ENCODE peak calls at places on chromosomes 4 and X, in ten cellular contexts. One of them, this sample, is unnamed.
A peak's percentile ranks its signal among the peaks of the same experiment; 100 is the strongest.

GRCh38 chrX:70096052-70096451 is 33.8 kb downstream of the OTUD6A start:
- DNase-seq in stimulated activated CD8-positive, alpha-beta memory T cell treated with anti-CD3 and anti-CD28 coated beads, Interleukin-7, amount 100 ng/mL, for 24 hours: no peak
- DNase-seq in COR-L47: no peak
- DNase-seq in NCI-H1417 treated with DMSO at 0.1 percent for 48 hours: no peak
- DNase-seq in mesendoderm: peak; percentile 53
- DNase-seq in hippocampal formation: no peak
- DNase-seq in iPS-NIHi11: peak; percentile 21
- DNase-seq in stimulated activated CD4-positive, alpha-beta T cell treated with anti-CD3 and anti-CD28 coated beads, Interleukin-12 subunit alpha, Interleukin-12 subunit beta, amount 100 ng/mL, for 4 hours: no peak
- DNase-seq in adipocyte: no peak
- DNase-seq in frontal cortex: no peak
- DNase-seq in this sample: peak; percentile 2

GRCh38 chr4:2793920-2794706 is 1.2 kb downstream of the SH3BP2 start:
- DNase-seq in stimulated activated CD8-positive, alpha-beta memory T cell treated with anti-CD3 and anti-CD28 coated beads, Interleukin-7, amount 100 ng/mL, for 24 hours: no peak
- DNase-seq in stimulated activated CD4-positive, alpha-beta T cell treated with anti-CD3 and anti-CD28 coated beads, Interleukin-12 subunit alpha, Interleukin-12 subunit beta, amount 100 ng/mL, for 4 hours: no peak
- DNase-seq in mesendoderm: peak; percentile 45
- DNase-seq in NCI-H1417 treated with DMSO at 0.1 percent for 48 hours: no peak
- DNase-seq in COR-L47: no peak
- DNase-seq in frontal cortex: no peak
- DNase-seq in adipocyte: peak; percentile 47
- DNase-seq in iPS-NIHi11: no peak
- DNase-seq in hippocampal formation: no peak
- DNase-seq in this sample: peak; percentile 12

GRCh38 chr4:164571593-164572385 is 182.1 kb upstream of the SMIM31 start:
- DNase-seq in COR-L47: no peak
- DNase-seq in NCI-H1417 treated with DMSO at 0.1 percent for 48 hours: no peak
- DNase-seq in stimulated activated CD4-positive, alpha-beta T cell treated with anti-CD3 and anti-CD28 coated beads, Interleukin-12 subunit alpha, Interleukin-12 subunit beta, amount 100 ng/mL, for 4 hours: no peak
- DNase-seq in mesendoderm: peak; percentile 78
- DNase-seq in iPS-NIHi11: no peak
- DNase-seq in hippocampal formation: no peak
- DNase-seq in stimulated activated CD8-positive, alpha-beta memory T cell treated with anti-CD3 and anti-CD28 coated beads, Interleukin-7, amount 100 ng/mL, for 24 hours: no peak
- DNase-seq in frontal cortex: no peak
- DNase-seq in adipocyte: no peak
- DNase-seq in this sample: no peak

GRCh38 chr4:81214518-81215218 is 354 bp downstream of the PRKG2 start:
- DNase-seq in stimulated activated CD8-positive, alpha-beta memory T cell treated with anti-CD3 and anti-CD28 coated beads, Interleukin-7, amount 100 ng/mL, for 24 hours: no peak
- DNase-seq in COR-L47: peak; percentile 43
- DNase-seq in adipocyte: peak; percentile 68
- DNase-seq in stimulated activated CD4-positive, alpha-beta T cell treated with anti-CD3 and anti-CD28 coated beads, Interleukin-12 subunit alpha, Interleukin-12 subunit beta, amount 100 ng/mL, for 4 hours: no peak
- DNase-seq in hippocampal formation: no peak
- DNase-seq in frontal cortex: no peak
- DNase-seq in iPS-NIHi11: peak; percentile 59
- DNase-seq in mesendoderm: peak; percentile 57
- DNase-seq in NCI-H1417 treated with DMSO at 0.1 percent for 48 hours: no peak
- DNase-seq in this sample: peak; percentile 46

GRCh38 chr4:46445689-46446339 is 55.9 kb upstream of the GABRA2 start:
- DNase-seq in frontal cortex: no peak
- DNase-seq in COR-L47: no peak
- DNase-seq in iPS-NIHi11: no peak
- DNase-seq in mesendoderm: no peak
- DNase-seq in stimulated activated CD8-positive, alpha-beta memory T cell treated with anti-CD3 and anti-CD28 coated beads, Interleukin-7, amount 100 ng/mL, for 24 hours: no peak
- DNase-seq in hippocampal formation: no peak
- DNase-seq in stimulated activated CD4-positive, alpha-beta T cell treated with anti-CD3 and anti-CD28 coated beads, Interleukin-12 subunit alpha, Interleukin-12 subunit beta, amount 100 ng/mL, for 4 hours: no peak
- DNase-seq in adipocyte: no peak
- DNase-seq in NCI-H1417 treated with DMSO at 0.1 percent for 48 hours: no peak
- DNase-seq in this sample: no peak

GRCh38 chrX:33339219-33339618 is 127.9 kb upstream of the DMD start:
- DNase-seq in stimulated activated CD4-positive, alpha-beta T cell treated with anti-CD3 and anti-CD28 coated beads, Interleukin-12 subunit alpha, Interleukin-12 subunit beta, amount 100 ng/mL, for 4 hours: no peak
- DNase-seq in COR-L47: peak; percentile 15
- DNase-seq in iPS-NIHi11: no peak
- DNase-seq in hippocampal formation: no peak
- DNase-seq in NCI-H1417 treated with DMSO at 0.1 percent for 48 hours: peak; percentile 67
- DNase-seq in mesendoderm: peak; percentile 3
- DNase-seq in frontal cortex: no peak
- DNase-seq in adipocyte: no peak
- DNase-seq in stimulated activated CD8-positive, alpha-beta memory T cell treated with anti-CD3 and anti-CD28 coated beads, Interleukin-7, amount 100 ng/mL, for 24 hours: no peak
- DNase-seq in this sample: no peak

GRCh38 chrX:101097546-101098453 is at the start of gene CENPI:
- DNase-seq in hippocampal formation: peak; percentile 74
- DNase-seq in stimulated activated CD8-positive, alpha-beta memory T cell treated with anti-CD3 and anti-CD28 coated beads, Interleukin-7, amount 100 ng/mL, for 24 hours: peak; percentile 74
- DNase-seq in iPS-NIHi11: peak; percentile 93
- DNase-seq in COR-L47: peak; percentile 87
- DNase-seq in frontal cortex: peak; percentile 76
- DNase-seq in NCI-H1417 treated with DMSO at 0.1 percent for 48 hours: peak; percentile 72
- DNase-seq in stimulated activated CD4-positive, alpha-beta T cell treated with anti-CD3 and anti-CD28 coated beads, Interleukin-12 subunit alpha, Interleukin-12 subunit beta, amount 100 ng/mL, for 4 hours: peak; percentile 82
- DNase-seq in adipocyte: peak; percentile 93
- DNase-seq in mesendoderm: peak; percentile 95
- DNase-seq in this sample: peak; percentile 94

GRCh38 chr4:41509411-41510008 is 28.4 kb upstream of the LIMCH1 start:
- DNase-seq in stimulated activated CD4-positive, alpha-beta T cell treated with anti-CD3 and anti-CD28 coated beads, Interleukin-12 subunit alpha, Interleukin-12 subunit beta, amount 100 ng/mL, for 4 hours: no peak
- DNase-seq in iPS-NIHi11: no peak
- DNase-seq in mesendoderm: no peak
- DNase-seq in hippocampal formation: peak; percentile 44
- DNase-seq in stimulated activated CD8-positive, alpha-beta memory T cell treated with anti-CD3 and anti-CD28 coated beads, Interleukin-7, amount 100 ng/mL, for 24 hours: no peak
- DNase-seq in adipocyte: no peak
- DNase-seq in COR-L47: peak; percentile 40
- DNase-seq in frontal cortex: no peak
- DNase-seq in NCI-H1417 treated with DMSO at 0.1 percent for 48 hours: no peak
- DNase-seq in this sample: no peak

GRCh38 chr4:71230613-71231012 is 108.2 kb upstream of the SLC4A4 start:
- DNase-seq in stimulated activated CD4-positive, alpha-beta T cell treated with anti-CD3 and anti-CD28 coated beads, Interleukin-12 subunit alpha, Interleukin-12 subunit beta, amount 100 ng/mL, for 4 hours: no peak
- DNase-seq in iPS-NIHi11: no peak
- DNase-seq in hippocampal formation: no peak
- DNase-seq in NCI-H1417 treated with DMSO at 0.1 percent for 48 hours: no peak
- DNase-seq in COR-L47: no peak
- DNase-seq in adipocyte: no peak
- DNase-seq in mesendoderm: no peak
- DNase-seq in frontal cortex: no peak
- DNase-seq in stimulated activated CD8-positive, alpha-beta memory T cell treated with anti-CD3 and anti-CD28 coated beads, Interleukin-7, amount 100 ng/mL, for 24 hours: no peak
- DNase-seq in this sample: no peak

GRCh38 chr4:2451036-2451520 is 17.8 kb upstream of the RNF4 start:
- DNase-seq in stimulated activated CD4-positive, alpha-beta T cell treated with anti-CD3 and anti-CD28 coated beads, Interleukin-12 subunit alpha, Interleukin-12 subunit beta, amount 100 ng/mL, for 4 hours: no peak
- DNase-seq in COR-L47: no peak
- DNase-seq in hippocampal formation: no peak
- DNase-seq in iPS-NIHi11: no peak
- DNase-seq in NCI-H1417 treated with DMSO at 0.1 percent for 48 hours: no peak
- DNase-seq in adipocyte: no peak
- DNase-seq in mesendoderm: no peak
- DNase-seq in stimulated activated CD8-positive, alpha-beta memory T cell treated with anti-CD3 and anti-CD28 coated beads, Interleukin-7, amount 100 ng/mL, for 24 hours: no peak
- DNase-seq in frontal cortex: no peak
- DNase-seq in this sample: no peak

GRCh38 chrX:72271091-72271490 is 6.0 kb downstream of the RPS4X start:
- DNase-seq in iPS-NIHi11: no peak
- DNase-seq in frontal cortex: no peak
- DNase-seq in stimulated activated CD4-positive, alpha-beta T cell treated with anti-CD3 and anti-CD28 coated beads, Interleukin-12 subunit alpha, Interleukin-12 subunit beta, amount 100 ng/mL, for 4 hours: no peak
- DNase-seq in stimulated activated CD8-positive, alpha-beta memory T cell treated with anti-CD3 and anti-CD28 coated beads, Interleukin-7, amount 100 ng/mL, for 24 hours: no peak
- DNase-seq in COR-L47: no peak
- DNase-seq in mesendoderm: no peak
- DNase-seq in adipocyte: no peak
- DNase-seq in hippocampal formation: no peak
- DNase-seq in NCI-H1417 treated with DMSO at 0.1 percent for 48 hours: no peak
- DNase-seq in this sample: no peak

GRCh38 chrX:68504237-68504636 is 5.4 kb downstream of the YIPF6 start:
- DNase-seq in mesendoderm: no peak
- DNase-seq in adipocyte: no peak
- DNase-seq in hippocampal formation: no peak
- DNase-seq in iPS-NIHi11: no peak
- DNase-seq in stimulated activated CD8-positive, alpha-beta memory T cell treated with anti-CD3 and anti-CD28 coated beads, Interleukin-7, amount 100 ng/mL, for 24 hours: no peak
- DNase-seq in stimulated activated CD4-positive, alpha-beta T cell treated with anti-CD3 and anti-CD28 coated beads, Interleukin-12 subunit alpha, Interleukin-12 subunit beta, amount 100 ng/mL, for 4 hours: peak; percentile 31
- DNase-seq in frontal cortex: no peak
- DNase-seq in NCI-H1417 treated with DMSO at 0.1 percent for 48 hours: no peak
- DNase-seq in COR-L47: no peak
- DNase-seq in this sample: no peak

GRCh38 chr4:159366966-159367365 is 264.1 kb downstream of the RAPGEF2 start:
- DNase-seq in hippocampal formation: no peak
- DNase-seq in NCI-H1417 treated with DMSO at 0.1 percent for 48 hours: no peak
- DNase-seq in COR-L47: no peak
- DNase-seq in stimulated activated CD8-positive, alpha-beta memory T cell treated with anti-CD3 and anti-CD28 coated beads, Interleukin-7, amount 100 ng/mL, for 24 hours: no peak
- DNase-seq in frontal cortex: no peak
- DNase-seq in mesendoderm: peak; percentile 16
- DNase-seq in iPS-NIHi11: no peak
- DNase-seq in adipocyte: peak; percentile 10
- DNase-seq in stimulated activated CD4-positive, alpha-beta T cell treated with anti-CD3 and anti-CD28 coated beads, Interleukin-12 subunit alpha, Interleukin-12 subunit beta, amount 100 ng/mL, for 4 hours: no peak
- DNase-seq in this sample: no peak

GRCh38 chr4:111204807-111205206 is 581.9 kb upstream of the PITX2 start:
- DNase-seq in iPS-NIHi11: no peak
- DNase-seq in stimulated activated CD8-positive, alpha-beta memory T cell treated with anti-CD3 and anti-CD28 coated beads, Interleukin-7, amount 100 ng/mL, for 24 hours: no peak
- DNase-seq in hippocampal formation: no peak
- DNase-seq in stimulated activated CD4-positive, alpha-beta T cell treated with anti-CD3 and anti-CD28 coated beads, Interleukin-12 subunit alpha, Interleukin-12 subunit beta, amount 100 ng/mL, for 4 hours: no peak
- DNase-seq in mesendoderm: no peak
- DNase-seq in COR-L47: no peak
- DNase-seq in frontal cortex: no peak
- DNase-seq in NCI-H1417 treated with DMSO at 0.1 percent for 48 hours: no peak
- DNase-seq in adipocyte: no peak
- DNase-seq in this sample: no peak

GRCh38 chr4:170391066-170391754 is 301.5 kb upstream of the AADAT start:
- DNase-seq in hippocampal formation: no peak
- DNase-seq in frontal cortex: no peak
- DNase-seq in stimulated activated CD4-positive, alpha-beta T cell treated with anti-CD3 and anti-CD28 coated beads, Interleukin-12 subunit alpha, Interleukin-12 subunit beta, amount 100 ng/mL, for 4 hours: no peak
- DNase-seq in COR-L47: no peak
- DNase-seq in NCI-H1417 treated with DMSO at 0.1 percent for 48 hours: no peak
- DNase-seq in stimulated activated CD8-positive, alpha-beta memory T cell treated with anti-CD3 and anti-CD28 coated beads, Interleukin-7, amount 100 ng/mL, for 24 hours: no peak
- DNase-seq in mesendoderm: peak; percentile 4
- DNase-seq in adipocyte: peak; percentile 56
- DNase-seq in iPS-NIHi11: no peak
- DNase-seq in this sample: no peak

GRCh38 chrX:49934729-49935128 is 12.3 kb downstream of the CLCN5 start:
- DNase-seq in hippocampal formation: no peak
- DNase-seq in frontal cortex: no peak
- DNase-seq in adipocyte: no peak
- DNase-seq in COR-L47: no peak
- DNase-seq in stimulated activated CD4-positive, alpha-beta T cell treated with anti-CD3 and anti-CD28 coated beads, Interleukin-12 subunit alpha, Interleukin-12 subunit beta, amount 100 ng/mL, for 4 hours: no peak
- DNase-seq in NCI-H1417 treated with DMSO at 0.1 percent for 48 hours: no peak
- DNase-seq in mesendoderm: no peak
- DNase-seq in stimulated activated CD8-positive, alpha-beta memory T cell treated with anti-CD3 and anti-CD28 coated beads, Interleukin-7, amount 100 ng/mL, for 24 hours: no peak
- DNase-seq in iPS-NIHi11: no peak
- DNase-seq in this sample: no peak

This sample was measured in NCI-H146.